ENCODE peak calls at places on chromosomes 5 and 9, in four cellular contexts. Z, F, M and P are unnamed samples.

GRCh38 chr9:113154471-113154870 is 3.7 kb downstream of the SLC31A2 start:
- DNase-seq in Z (peak; percentile 31), F (no peak), M (no peak), P (peak; percentile 46)

GRCh38 chr5:59648949-59649921 is 244.3 kb downstream of the PDE4D start:
- DNase-seq in Z (no peak), F (no peak), M (no peak), P (no peak)

GRCh38 chr9:128685022-128685332 is 4.0 kb upstream of the SET start:
- DNase-seq in Z (no peak), F (no peak), M (no peak), P (no peak)

GRCh38 chr5:88829773-88830172 is 53.2 kb downstream of the MEF2C start:
- DNase-seq in Z (no peak), F (no peak), M (no peak), P (no peak)

GRCh38 chr5:76867027-76867426 is 17.2 kb downstream of the S100Z start:
- DNase-seq in Z (no peak), F (no peak), M (no peak), P (no peak)

GRCh38 chr5:122153230-122153629 is 23.9 kb downstream of the ZNF474 start:
- DNase-seq in Z (no peak), F (no peak), M (no peak), P (no peak)

GRCh38 chr9:114621975-114622609 is 11.0 kb downstream of the TMEM268 start:
- DNase-seq in Z (no peak), F (no peak), M (no peak), P (peak; percentile 23)

GRCh38 chr9:93673271-93673843 is 97.0 kb downstream of the PHF2 start:
- DNase-seq in Z (no peak), F (no peak), M (peak; percentile 18), P (no peak)

GRCh38 chr9:127384016-127384730 is 12.8 kb upstream of the SLC2A8 start:
- DNase-seq in Z (no peak), F (no peak), M (no peak), P (no peak)

GRCh38 chr5:68264024-68264956 is 48.7 kb downstream of the PIK3R1 start:
- DNase-seq in Z (no peak), F (no peak), M (no peak), P (no peak)

GRCh38 chr5:13133951-13134350 is 810.5 kb downstream of the DNAH5 start:
- DNase-seq in Z (no peak), F (no peak), M (peak; percentile 29), P (no peak)

GRCh38 chr9:22731786-22732185 is 285.2 kb downstream of the DMRTA1 start:
- DNase-seq in Z (no peak), F (no peak), M (no peak), P (no peak)

GRCh38 chr5:125115180-125115495 is 368.7 kb upstream of the ZNF608 start:
- DNase-seq in Z (no peak), F (no peak), M (no peak), P (no peak)

GRCh38 chr5:80035839-80036238 is 691 bp downstream of the THBS4 start:
- DNase-seq in Z (no peak), F (no peak), M (no peak), P (no peak)

GRCh38 chr9:130535818-130536521 is 43.4 kb upstream of the FUBP3 start:
- DNase-seq in Z (no peak), F (no peak), M (no peak), P (no peak)

GRCh38 chr5:67842806-67843205 is 372.8 kb upstream of the PIK3R1 start:
- DNase-seq in Z (no peak), F (no peak), M (peak; percentile 55), P (no peak)

GRCh38 chr5:107340631-107341030 is 330.1 kb downstream of the EFNA5 start:
- DNase-seq in Z (no peak), F (no peak), M (no peak), P (no peak)

GRCh38 chr9:5799314-5799713 is 33.6 kb downstream of the ERMP1 start:
- DNase-seq in Z (peak; percentile 27), F (no peak), M (no peak), P (no peak)

GRCh38 chr9:77793909-77794308 is 145.8 kb upstream of the GNA14 start:
- DNase-seq in Z (no peak), F (no peak), M (no peak), P (no peak)

GRCh38 chr5:162096448-162096847 is 28.9 kb downstream of the GABRG2 start:
- DNase-seq in Z (no peak), F (no peak), M (no peak), P (no peak)

GRCh38 chr5:102809033-102809432 is 53.9 kb downstream of the PAM start:
- DNase-seq in Z (no peak), F (no peak), M (no peak), P (no peak)

GRCh38 chr9:82404484-82405280 is 416.1 kb downstream of the SPATA31D1 start:
- DNase-seq in Z (no peak), F (no peak), M (no peak), P (no peak)

GRCh38 chr5:123496892-123497291 is 15.1 kb upstream of the CSNK1G3 start:
- DNase-seq in Z (no peak), F (peak; percentile 4), M (no peak), P (no peak)

GRCh38 chr9:99490736-99491135 is 268.7 kb downstream of the SEC61B start:
- DNase-seq in Z (no peak), F (no peak), M (no peak), P (no peak)

GRCh38 chr5:150302301-150303069 is at the start of gene ARSI:
- DNase-seq in Z (no peak), F (peak; percentile 10), M (peak; percentile 89), P (no peak)

GRCh38 chr5:57302164-57302563 is 128.3 kb downstream of the GPBP1 start:
- DNase-seq in Z (no peak), F (peak; percentile 53), M (no peak), P (no peak)

GRCh38 chr5:1254196-1254595 is 29.0 kb downstream of the SLC6A18 start:
- DNase-seq in Z (no peak), F (no peak), M (no peak), P (no peak)

GRCh38 chr9:80410106-80410505 is 838.3 kb downstream of the TLE4 start:
- DNase-seq in Z (peak; percentile 28), F (no peak), M (peak; percentile 72), P (peak; percentile 32)

GRCh38 chr5:31502506-31502905 is 29.4 kb downstream of the DROSHA start:
- DNase-seq in Z (no peak), F (no peak), M (no peak), P (no peak)

GRCh38 chr5:176671399-176671798 is 24.1 kb downstream of the TSPAN17 start:
- DNase-seq in Z (no peak), F (no peak), M (no peak), P (no peak)